ENCODE peak calls at places on chromosomes 7 and 10, in nine cellular contexts. One of them, this sample, is unnamed. For H3K9me3, the result is how much of the 10 kb centered on the place peaks cover.

GRCh38 chr10:4086041-4086886 is 301.3 kb upstream of the KLF6 start:
- DNase-seq in GM12878: no peak
- DNase-seq in mammary epithelial cell: no peak
- DNase-seq in HCT116: no peak
- DNase-seq in K562: no peak
- DNase-seq in IMR-90: no peak
- DNase-seq in astrocyte: peak
- DNase-seq in fibroblast of lung: peak
- DNase-seq in colonic mucosa: no peak
- DNase-seq in this sample: no peak

GRCh38 chr7:28958235-28958945 is at the start of gene TRIL:
- DNase-seq in HCT116: no peak
- DNase-seq in mammary epithelial cell: no peak
- DNase-seq in GM12878: no peak
- DNase-seq in K562: no peak
- DNase-seq in fibroblast of lung: peak
- DNase-seq in IMR-90: peak
- DNase-seq in colonic mucosa: peak
- DNase-seq in astrocyte: peak
- DNase-seq in this sample: peak

GRCh38 chr10:78859769-78860168 is 209.0 kb upstream of the ZMIZ1 start:
- DNase-seq in K562: no peak
- DNase-seq in HCT116: no peak
- DNase-seq in mammary epithelial cell: no peak
- DNase-seq in GM12878: no peak
- DNase-seq in astrocyte: no peak
- DNase-seq in fibroblast of lung: no peak
- DNase-seq in IMR-90: no peak
- DNase-seq in colonic mucosa: no peak
- DNase-seq in this sample: no peak

GRCh38 chr10:124095096-124095495 is 1.7 kb upstream of the CHST15 start:
- DNase-seq in fibroblast of lung: peak
- DNase-seq in colonic mucosa: no peak
- DNase-seq in astrocyte: no peak
- DNase-seq in HCT116: no peak
- DNase-seq in IMR-90: no peak
- DNase-seq in mammary epithelial cell: no peak
- DNase-seq in GM12878: no peak
- DNase-seq in K562: no peak
- DNase-seq in this sample: no peak

GRCh38 chr10:50404021-50404823 is 152.9 kb upstream of the ASAH2 start:
- DNase-seq in fibroblast of lung: no peak
- DNase-seq in IMR-90: no peak
- DNase-seq in colonic mucosa: no peak
- DNase-seq in astrocyte: no peak
- DNase-seq in K562: no peak
- DNase-seq in mammary epithelial cell: no peak
- DNase-seq in HCT116: no peak
- DNase-seq in GM12878: no peak
- DNase-seq in this sample: no peak

GRCh38 chr7:40199076-40199802 is 64.4 kb downstream of the SUGCT start:
- DNase-seq in K562: no peak
- DNase-seq in HCT116: no peak
- DNase-seq in astrocyte: peak
- DNase-seq in colonic mucosa: no peak
- DNase-seq in mammary epithelial cell: peak
- DNase-seq in fibroblast of lung: peak
- DNase-seq in IMR-90: peak
- DNase-seq in GM12878: no peak
- DNase-seq in this sample: no peak

GRCh38 chr7:33642312-33642711 is 263.0 kb upstream of the BMPER start:
- DNase-seq in mammary epithelial cell: no peak
- DNase-seq in HCT116: no peak
- DNase-seq in fibroblast of lung: no peak
- DNase-seq in K562: no peak
- DNase-seq in colonic mucosa: no peak
- DNase-seq in IMR-90: no peak
- DNase-seq in GM12878: no peak
- DNase-seq in astrocyte: no peak
- DNase-seq in this sample: no peak

GRCh38 chr7:156639426-156640256 is 933 bp upstream of the RNF32 start:
- DNase-seq in astrocyte: no peak
- DNase-seq in HCT116: no peak
- DNase-seq in IMR-90: no peak
- DNase-seq in mammary epithelial cell: no peak
- DNase-seq in colonic mucosa: no peak
- DNase-seq in GM12878: no peak
- DNase-seq in K562: peak
- DNase-seq in fibroblast of lung: peak
- DNase-seq in this sample: no peak

GRCh38 chr7:42792841-42793240 is 119.0 kb downstream of the C7orf25 start:
- DNase-seq in mammary epithelial cell: no peak
- DNase-seq in HCT116: no peak
- DNase-seq in K562: no peak
- DNase-seq in colonic mucosa: no peak
- DNase-seq in IMR-90: no peak
- DNase-seq in GM12878: no peak
- DNase-seq in fibroblast of lung: no peak
- DNase-seq in astrocyte: no peak
- DNase-seq in this sample: no peak

GRCh38 chr10:3514691-3515090 is 270.3 kb downstream of the KLF6 start:
- DNase-seq in HCT116: no peak
- DNase-seq in K562: no peak
- DNase-seq in fibroblast of lung: no peak
- DNase-seq in colonic mucosa: no peak
- DNase-seq in mammary epithelial cell: no peak
- DNase-seq in GM12878: no peak
- DNase-seq in astrocyte: no peak
- DNase-seq in IMR-90: no peak
- DNase-seq in this sample: no peak

GRCh38 chr7:64606385-64606784 is 43.5 kb upstream of the ZNF680 start:
- DNase-seq in HCT116: no peak
- DNase-seq in mammary epithelial cell: no peak
- DNase-seq in fibroblast of lung: no peak
- DNase-seq in K562: no peak
- DNase-seq in GM12878: no peak
- DNase-seq in astrocyte: no peak
- DNase-seq in colonic mucosa: no peak
- DNase-seq in IMR-90: no peak
- DNase-seq in this sample: no peak
- H3K9me3 ChIP-seq in HCT116: under half
- H3K9me3 ChIP-seq in mammary epithelial cell: under half
- H3K9me3 ChIP-seq in fibroblast of lung: under half
- H3K9me3 ChIP-seq in K562: under half
- H3K9me3 ChIP-seq in GM12878: under half
- H3K9me3 ChIP-seq in astrocyte: under half
- H3K9me3 ChIP-seq in colonic mucosa: under half
- H3K9me3 ChIP-seq in IMR-90: under half
- H3K9me3 ChIP-seq in this sample: under half

GRCh38 chr10:26157734-26158133 is 58.8 kb upstream of the GAD2 start:
- DNase-seq in fibroblast of lung: no peak
- DNase-seq in colonic mucosa: no peak
- DNase-seq in IMR-90: no peak
- DNase-seq in GM12878: no peak
- DNase-seq in K562: no peak
- DNase-seq in HCT116: no peak
- DNase-seq in astrocyte: no peak
- DNase-seq in mammary epithelial cell: no peak
- DNase-seq in this sample: peak
- TF ChIP-seq CTCF in fibroblast of lung: no peak
- TF ChIP-seq CTCF in colonic mucosa: no peak
- TF ChIP-seq CTCF in IMR-90: no peak
- TF ChIP-seq CTCF in GM12878: peak
- TF ChIP-seq CTCF in K562: no peak
- TF ChIP-seq CTCF in HCT116: peak
- TF ChIP-seq CTCF in astrocyte: no peak
- TF ChIP-seq CTCF in mammary epithelial cell: no peak
- TF ChIP-seq CTCF in this sample: peak

GRCh38 chr10:8057636-8058273 is 3.3 kb downstream of the GATA3 start:
- DNase-seq in fibroblast of lung: no peak
- DNase-seq in colonic mucosa: no peak
- DNase-seq in HCT116: no peak
- DNase-seq in astrocyte: no peak
- DNase-seq in GM12878: no peak
- DNase-seq in IMR-90: no peak
- DNase-seq in mammary epithelial cell: peak
- DNase-seq in K562: no peak
- DNase-seq in this sample: peak
- H3K9ac ChIP-seq in fibroblast of lung: no peak
- H3K9ac ChIP-seq in colonic mucosa: no peak
- H3K9ac ChIP-seq in HCT116: no peak
- H3K9ac ChIP-seq in astrocyte: no peak
- H3K9ac ChIP-seq in GM12878: no peak
- H3K9ac ChIP-seq in IMR-90: no peak
- H3K9ac ChIP-seq in mammary epithelial cell: peak
- H3K9ac ChIP-seq in K562: no peak
- H3K9ac ChIP-seq in this sample: no peak

DNA sequence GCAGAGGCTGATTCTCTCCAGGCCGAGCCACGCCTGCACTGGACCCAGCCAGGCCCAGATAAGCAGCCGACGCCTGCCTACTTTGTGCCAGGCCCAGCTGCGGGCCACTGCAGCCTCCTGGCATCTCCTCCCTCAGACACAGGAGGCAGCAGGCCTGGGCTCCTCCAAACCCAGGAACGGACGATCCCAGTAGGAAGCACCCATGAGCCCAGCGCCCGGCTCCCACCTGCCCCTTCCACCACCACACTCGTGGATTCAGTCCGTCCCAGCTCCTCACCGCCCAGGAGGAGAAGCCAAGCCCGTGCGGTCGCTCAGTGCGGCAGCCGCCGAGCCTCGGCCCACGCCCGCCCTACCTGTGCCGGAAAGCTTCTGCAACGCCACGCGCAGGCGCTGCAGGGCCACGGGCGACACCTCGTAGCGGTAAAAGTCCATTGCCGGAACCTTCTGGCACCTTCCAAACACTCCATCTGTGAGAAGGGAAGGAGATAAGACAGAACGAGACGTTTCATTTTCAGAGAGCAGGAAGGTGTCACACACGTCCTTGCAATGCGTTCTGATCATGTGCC is 271.1 kb downstream of the PTPRN2 start:
- DNase-seq in mammary epithelial cell: no peak
- DNase-seq in IMR-90: no peak
- DNase-seq in colonic mucosa: no peak
- DNase-seq in astrocyte: no peak
- DNase-seq in fibroblast of lung: no peak
- DNase-seq in GM12878: no peak
- DNase-seq in HCT116: no peak
- DNase-seq in K562: no peak
- DNase-seq in this sample: no peak
- H3K9me3 ChIP-seq in mammary epithelial cell: half or more
- H3K9me3 ChIP-seq in IMR-90: half or more
- H3K9me3 ChIP-seq in colonic mucosa: under half
- H3K9me3 ChIP-seq in astrocyte: under half
- H3K9me3 ChIP-seq in fibroblast of lung: under half
- H3K9me3 ChIP-seq in GM12878: under half
- H3K9me3 ChIP-seq in HCT116: under half
- H3K9me3 ChIP-seq in K562: under half
- H3K9me3 ChIP-seq in this sample: half or more

DNA sequence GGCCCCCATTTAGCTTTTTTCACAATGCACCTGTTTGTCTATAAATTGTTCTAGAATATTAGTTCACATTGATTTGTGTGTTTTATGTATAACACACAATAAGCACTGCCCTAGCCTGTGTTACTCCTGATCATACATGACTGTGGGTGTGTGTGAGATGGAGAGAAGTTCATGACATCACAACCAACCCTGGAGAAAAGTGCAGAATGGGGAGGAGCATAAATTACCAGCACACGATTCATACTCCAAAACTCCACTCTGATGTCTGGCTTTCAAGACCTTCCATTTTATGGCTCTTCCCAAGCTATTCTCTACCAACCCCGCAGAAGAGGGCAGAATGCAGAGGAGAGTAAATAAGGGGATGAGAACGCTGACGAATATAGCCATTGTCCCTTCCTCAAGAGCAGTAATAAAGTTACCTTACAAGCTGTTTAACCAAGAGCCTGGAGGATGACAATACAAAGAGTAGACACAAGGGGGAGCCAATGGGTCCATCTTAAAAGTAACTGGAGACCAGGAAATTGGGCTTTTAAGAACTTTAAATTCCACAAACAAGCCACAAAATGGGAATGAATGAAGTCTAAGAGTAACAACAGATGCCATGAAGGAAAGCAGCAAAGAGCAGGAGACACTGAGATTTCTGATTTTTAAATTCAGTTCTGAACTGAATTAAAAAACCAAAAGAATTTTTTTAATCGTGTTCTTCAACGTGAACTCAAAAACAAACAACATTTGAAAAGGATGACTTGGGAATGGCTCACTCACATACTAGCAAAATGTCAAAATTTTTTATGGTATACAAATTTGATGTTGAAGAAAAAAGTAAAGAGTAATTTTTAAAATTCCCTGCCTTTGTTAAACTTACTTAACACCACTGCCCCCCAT is 159.6 kb downstream of the PARD3 start:
- DNase-seq in fibroblast of lung: peak
- DNase-seq in mammary epithelial cell: peak
- DNase-seq in GM12878: no peak
- DNase-seq in colonic mucosa: peak
- DNase-seq in IMR-90: peak
- DNase-seq in astrocyte: peak
- DNase-seq in HCT116: peak
- DNase-seq in K562: peak
- DNase-seq in this sample: peak
- TF ChIP-seq CTCF in fibroblast of lung: peak
- TF ChIP-seq CTCF in mammary epithelial cell: peak
- TF ChIP-seq CTCF in GM12878: peak
- TF ChIP-seq CTCF in colonic mucosa: peak
- TF ChIP-seq CTCF in IMR-90: peak
- TF ChIP-seq CTCF in astrocyte: peak
- TF ChIP-seq CTCF in HCT116: peak
- TF ChIP-seq CTCF in K562: peak
- TF ChIP-seq CTCF in this sample: peak

GRCh38 chr10:24463683-24464426 is 254.9 kb downstream of the KIAA1217 start:
- DNase-seq in HCT116: no peak
- DNase-seq in colonic mucosa: peak
- DNase-seq in K562: no peak
- DNase-seq in fibroblast of lung: peak
- DNase-seq in astrocyte: peak
- DNase-seq in mammary epithelial cell: peak
- DNase-seq in GM12878: no peak
- DNase-seq in IMR-90: peak
- DNase-seq in this sample: no peak
- H3K9ac ChIP-seq in HCT116: no peak
- H3K9ac ChIP-seq in colonic mucosa: no peak
- H3K9ac ChIP-seq in K562: no peak
- H3K9ac ChIP-seq in fibroblast of lung: no peak
- H3K9ac ChIP-seq in astrocyte: peak
- H3K9ac ChIP-seq in mammary epithelial cell: peak
- H3K9ac ChIP-seq in GM12878: no peak
- H3K9ac ChIP-seq in IMR-90: no peak
- H3K9ac ChIP-seq in this sample: no peak

GRCh38 chr7:64192775-64193174 is 14.2 kb upstream of the ZNF735 start:
- DNase-seq in GM12878: no peak
- DNase-seq in astrocyte: no peak
- DNase-seq in HCT116: no peak
- DNase-seq in IMR-90: no peak
- DNase-seq in K562: no peak
- DNase-seq in colonic mucosa: no peak
- DNase-seq in mammary epithelial cell: no peak
- DNase-seq in fibroblast of lung: no peak
- DNase-seq in this sample: no peak
- H3K9me3 ChIP-seq in GM12878: under half
- H3K9me3 ChIP-seq in astrocyte: under half
- H3K9me3 ChIP-seq in HCT116: under half
- H3K9me3 ChIP-seq in IMR-90: under half
- H3K9me3 ChIP-seq in K562: under half
- H3K9me3 ChIP-seq in colonic mucosa: under half
- H3K9me3 ChIP-seq in mammary epithelial cell: under half
- H3K9me3 ChIP-seq in fibroblast of lung: under half
- H3K9me3 ChIP-seq in this sample: half or more